ENCODE peak calls at places on chromosome 21, in eight cellular contexts. E, U, B, Y, X, A, C and H are unnamed samples.
A peak's percentile ranks its signal among the peaks of the same experiment; 100 is the strongest.

GRCh38 chr21:34697826-34698225 is 29.0 kb downstream of the CLIC6 start:
- DNase-seq in E (no peak), U (no peak), B (no peak), Y (no peak), X (no peak), A (no peak), C (no peak), H (no peak)

GRCh38 chr21:41817228-41817627 is 50.4 kb upstream of the RIPK4 start:
- DNase-seq in E (peak; percentile 81), U (peak; percentile 49), B (peak; percentile 77), Y (peak; percentile 44), X (peak; percentile 71), A (peak; percentile 79), C (peak; percentile 59), H (peak; percentile 42)

GRCh38 chr21:46036696-46037337 is 55.2 kb downstream of the COL6A1 start:
- DNase-seq in E (no peak), U (no peak), B (no peak), Y (no peak), X (no peak), A (no peak), C (no peak), H (no peak)

GRCh38 chr21:45894107-45894810 is 87.3 kb upstream of the COL6A1 start:
- DNase-seq in E (peak; percentile 79), U (no peak), B (no peak), Y (peak; percentile 46), X (no peak), A (no peak), C (no peak), H (no peak)

GRCh38 chr21:30057108-30057507 is 109.5 kb downstream of the CLDN17 start:
- DNase-seq in E (no peak), U (no peak), B (no peak), Y (no peak), X (no peak), A (no peak), C (no peak), H (no peak)

GRCh38 chr21:42061195-42061865 is 9.8 kb upstream of the UMODL1 start:
- DNase-seq in E (peak; percentile 9), U (no peak), B (no peak), Y (no peak), X (peak; percentile 93), A (no peak), C (no peak), H (no peak)

GRCh38 chr21:24514081-24514733 is 1093.1 kb downstream of the MRPL39 start:
- DNase-seq in E (peak; percentile 1), U (no peak), B (peak; percentile 9), Y (no peak), X (peak; percentile 1), A (peak; percentile 0), C (no peak), H (no peak)

GRCh38 chr21:31566061-31566460 is 93.4 kb upstream of the SOD1 start:
- DNase-seq in E (peak; percentile 30), U (no peak), B (no peak), Y (no peak), X (no peak), A (no peak), C (no peak), H (no peak)

GRCh38 chr21:46001821-46002681 is 20.5 kb downstream of the COL6A1 start:
- DNase-seq in E (no peak), U (no peak), B (no peak), Y (no peak), X (no peak), A (no peak), C (no peak), H (no peak)

GRCh38 chr21:41873426-41873825 is 5.7 kb downstream of the PRDM15 start:
- DNase-seq in E (no peak), U (no peak), B (no peak), Y (no peak), X (peak; percentile 56), A (no peak), C (no peak), H (no peak)

GRCh38 chr21:44804762-44805161 is 3.1 kb upstream of the UBE2G2 start:
- DNase-seq in E (no peak), U (no peak), B (no peak), Y (no peak), X (no peak), A (no peak), C (no peak), H (no peak)

GRCh38 chr21:41477641-41478318 is 30.2 kb downstream of the TMPRSS2 start:
- DNase-seq in E (no peak), U (no peak), B (peak; percentile 62), Y (no peak), X (no peak), A (no peak), C (no peak), H (no peak)

GRCh38 chr21:43997766-43998742 is 14.1 kb upstream of the TRAPPC10 start:
- DNase-seq in E (no peak), U (no peak), B (no peak), Y (no peak), X (no peak), A (peak; percentile 21), C (no peak), H (no peak)

GRCh38 chr21:43778469-43779335 is 2.6 kb upstream of the CSTB start:
- DNase-seq in E (peak; percentile 83), U (no peak), B (peak; percentile 45), Y (no peak), X (no peak), A (peak; percentile 90), C (no peak), H (no peak)

GRCh38 chr21:41481191-41481590 is 26.8 kb downstream of the TMPRSS2 start:
- DNase-seq in E (no peak), U (no peak), B (no peak), Y (peak; percentile 23), X (no peak), A (peak; percentile 48), C (no peak), H (peak; percentile 65)

GRCh38 chr21:37658994-37659458 is 257.2 kb downstream of the KCNJ6 start:
- DNase-seq in E (peak; percentile 62), U (peak; percentile 83), B (no peak), Y (peak; percentile 21), X (no peak), A (peak; percentile 93), C (peak; percentile 43), H (no peak)

GRCh38 chr21:21174676-21175075 is 176.5 kb downstream of the NCAM2 start:
- DNase-seq in E (no peak), U (no peak), B (no peak), Y (no peak), X (no peak), A (no peak), C (no peak), H (no peak)

DNA sequence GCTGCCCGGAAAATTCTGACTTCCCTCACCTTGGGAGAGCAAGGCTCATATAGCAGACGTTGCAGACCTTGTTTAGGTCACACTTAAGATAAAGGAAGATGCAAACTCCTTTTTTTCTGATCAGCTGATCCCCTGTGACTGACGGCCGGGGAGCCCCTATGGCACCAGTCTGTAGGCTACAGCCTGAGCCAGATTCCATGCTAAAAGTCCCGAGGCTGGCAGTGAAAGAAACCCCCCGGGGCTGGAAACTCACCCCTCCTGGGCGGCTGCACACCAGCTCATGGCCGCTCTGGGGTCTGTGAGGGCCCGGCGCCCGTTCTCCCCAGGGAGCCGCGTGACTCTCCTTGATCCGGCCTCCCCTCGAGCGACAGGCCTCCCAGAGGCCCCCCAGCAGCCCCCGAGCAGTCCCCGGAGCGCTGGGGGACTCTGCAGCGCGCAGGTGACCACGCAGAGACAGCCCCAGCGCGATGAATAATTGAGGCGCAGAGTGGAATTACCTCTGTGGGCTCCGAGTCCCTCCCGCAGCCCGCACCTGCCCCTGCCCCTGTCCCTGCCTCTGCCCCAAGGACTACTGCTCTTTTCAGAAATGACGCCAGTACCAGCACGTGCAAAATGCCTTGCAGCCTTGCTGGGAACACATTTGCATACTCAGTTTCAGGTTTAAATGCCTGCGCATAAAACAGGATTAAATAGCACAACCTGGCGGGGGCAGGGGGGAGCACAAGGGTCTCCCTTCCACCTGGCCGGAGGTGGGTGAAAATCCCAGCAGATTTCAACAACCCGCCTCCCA is 62.6 kb upstream of the CLDN14 start:
- DNase-seq in E (peak; percentile 3), U (no peak), B (peak; percentile 85), Y (no peak), X (peak; percentile 94), A (peak; percentile 9), C (no peak), H (no peak)
- TF ChIP-seq CTCF in E (no peak), U (no peak), B (peak; percentile 45), Y (no peak), X (peak; percentile 62), A (peak; percentile 6), C (no peak), H (peak; percentile 15)

GRCh38 chr21:26565105-26565504 is 8.0 kb downstream of the CYYR1 start:
- DNase-seq in E (no peak), U (no peak), B (no peak), Y (no peak), X (no peak), A (no peak), C (no peak), H (no peak)
- H3K4me3 ChIP-seq in E (no peak overlapping the region), U (no peak overlapping the region), B (no peak overlapping the region), Y (no peak overlapping the region), X (no peak overlapping the region), A (no peak overlapping the region), C (no peak overlapping the region), H (no peak overlapping the region)

GRCh38 chr21:39150316-39150715 is 32.9 kb downstream of the PSMG1 start:
- DNase-seq in E (no peak), U (no peak), B (no peak), Y (no peak), X (no peak), A (no peak), C (no peak), H (no peak)

GRCh38 chr21:39156024-39156423 is 27.2 kb downstream of the PSMG1 start:
- DNase-seq in E (peak; percentile 87), U (no peak), B (no peak), Y (no peak), X (no peak), A (peak; percentile 51), C (no peak), H (no peak)

GRCh38 chr21:39155578-39155977 is 27.7 kb downstream of the PSMG1 start:
- DNase-seq in E (no peak), U (no peak), B (no peak), Y (no peak), X (no peak), A (no peak), C (no peak), H (no peak)

GRCh38 chr21:39153842-39154241 is 29.4 kb downstream of the PSMG1 start:
- DNase-seq in E (no peak), U (no peak), B (no peak), Y (no peak), X (no peak), A (peak; percentile 51), C (no peak), H (no peak)

DNA sequence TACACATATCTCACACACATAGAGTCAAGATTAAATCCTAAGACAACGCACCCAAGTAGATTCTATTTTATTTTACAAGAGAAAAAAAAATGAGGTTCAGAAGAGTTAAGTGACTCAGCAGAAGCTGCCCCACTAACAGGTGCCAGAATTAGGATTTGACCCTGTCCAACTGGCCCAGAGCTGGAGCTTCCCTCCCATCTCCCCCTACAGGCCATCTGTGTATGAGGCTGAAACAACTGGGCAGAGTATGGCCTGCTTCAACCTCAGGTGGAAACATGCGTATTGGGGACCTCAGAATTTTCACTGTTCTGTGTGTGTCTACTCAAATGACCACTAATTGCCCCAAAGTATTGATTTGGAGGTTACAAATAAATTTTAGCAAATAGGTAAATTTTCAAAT is 29.9 kb downstream of the PSMG1 start:
- DNase-seq in E (peak; percentile 33), U (no peak), B (peak; percentile 51), Y (no peak), X (peak; percentile 18), A (peak; percentile 16), C (no peak), H (no peak)
- TF ChIP-seq CTCF in E (peak; percentile 77), U (peak; percentile 45), B (peak; percentile 58), Y (peak; percentile 58), X (peak; percentile 49), A (peak; percentile 43), C (peak; percentile 6), H (peak; percentile 65)

GRCh38 chr21:33206771-33207290 is 22.9 kb upstream of the IFNAR2 start:
- DNase-seq in E (no peak), U (no peak), B (no peak), Y (no peak), X (no peak), A (no peak), C (no peak), H (no peak)
- H3K4me3 ChIP-seq in E (no peak overlapping the region), U (no peak overlapping the region), B (no peak overlapping the region), Y (no peak overlapping the region), X (no peak overlapping the region), A (no peak overlapping the region), C (no peak overlapping the region), H (no peak overlapping the region)